ENCODE peak calls at places on chromosomes 6 and 20, in ten cellular contexts. A, Z, D, P, Y, N, H, O, S and X are unnamed samples.

GRCh38 chr6:64831680-64832079 is 875.3 kb downstream of the EYS start:
- DNase-seq in Y (no peak), O (no peak), N (no peak), Z (no peak), S (no peak), D (no peak), H (no peak), P (no peak), A (no peak), X (no peak)

GRCh38 chr20:23637282-23638221 is at the start of gene CST3:
- DNase-seq in P (peak; percentile 94), Y (peak; percentile 95), S (peak; percentile 93), Z (peak; percentile 87), D (peak; percentile 91), O (peak; percentile 96), N (peak; percentile 81), H (peak; percentile 94), A (peak; percentile 64), X (peak; percentile 96)

GRCh38 chr6:16985484-16986284 is 116.2 kb upstream of the STMND1 start:
- DNase-seq in O (no peak), Y (no peak), A (no peak), N (peak; percentile 88), H (no peak), P (peak; percentile 69), D (no peak), S (no peak), Z (no peak), X (no peak)

GRCh38 chr20:805713-806112 is 27.8 kb upstream of the FAM110A start:
- DNase-seq in P (no peak), S (no peak), D (no peak), N (peak; percentile 12), O (no peak), Y (no peak), H (no peak), Z (no peak), A (peak; percentile 43), X (no peak)

GRCh38 chr6:83854766-83855165 is 1.6 kb downstream of the RIPPLY2 start:
- DNase-seq in D (no peak), P (no peak), N (no peak), H (no peak), A (no peak), S (no peak), Y (no peak), Z (no peak), O (no peak), X (no peak)

GRCh38 chr20:1108437-1108920 is 9.9 kb upstream of the PSMF1 start:
- DNase-seq in D (peak; percentile 89), S (peak; percentile 55), A (peak; percentile 37), N (peak; percentile 23), Y (peak; percentile 50), Z (peak; percentile 60), H (peak; percentile 65), P (peak; percentile 47), O (peak; percentile 81), X (peak; percentile 78)

GRCh38 chr20:63690898-63691710 is 5.3 kb upstream of the TNFRSF6B start:
- DNase-seq in O (no peak), H (no peak), A (no peak), Y (no peak), N (no peak), P (no peak), D (no peak), Z (no peak), S (peak; percentile 18), X (peak; percentile 66)

GRCh38 chr20:20497242-20497985 is 129.5 kb downstream of the INSM1 start:
- DNase-seq in O (no peak), S (no peak), P (no peak), D (no peak), A (no peak), Y (no peak), Z (no peak), H (no peak), N (no peak), X (no peak)

DNA sequence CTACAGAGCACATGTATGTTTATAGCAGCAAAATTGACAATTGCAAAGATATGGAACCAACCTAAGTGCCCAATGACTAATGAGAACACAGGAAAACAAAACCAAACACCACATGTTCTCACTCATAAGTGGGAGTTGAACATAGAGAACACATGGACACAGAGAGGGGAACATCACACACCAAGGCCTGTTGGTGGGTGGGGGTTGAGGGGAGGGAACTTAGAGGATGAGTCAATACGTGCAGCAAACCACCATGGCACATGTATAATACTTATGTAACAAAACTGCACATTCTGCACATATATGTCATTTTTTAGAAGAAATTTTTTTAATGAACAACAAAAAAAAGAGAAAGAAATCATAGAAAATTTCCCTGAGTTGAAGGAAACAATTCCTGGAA is 3.9 kb downstream of the EPM2A start:
- DNase-seq in S (no peak), O (no peak), Y (no peak), D (no peak), H (no peak), N (no peak), A (no peak), Z (no peak), P (peak; percentile 39), X (no peak)
- H3K9me3 ChIP-seq in S (no peaks in the 10 kb centered on the region), O (no peaks in the 10 kb centered on the region), Y (peaks cover 22% of the 10 kb centered on the region), D (peaks cover 35% of the 10 kb centered on the region), H (peaks cover 4% of the 10 kb centered on the region), N (peaks cover 3% of the 10 kb centered on the region), A (peaks cover 5% of the 10 kb centered on the region), Z (peaks cover 22% of the 10 kb centered on the region), P (no peaks in the 10 kb centered on the region), X (no peaks in the 10 kb centered on the region)

GRCh38 chr6:26416288-26416687 is 14.2 kb downstream of the BTN3A1 start:
- DNase-seq in O (no peak), D (no peak), Y (no peak), S (no peak), P (no peak), A (no peak), H (no peak), Z (peak; percentile 21), N (no peak), X (no peak)

GRCh38 chr6:26415791-26416190 is 13.7 kb downstream of the BTN3A1 start:
- DNase-seq in Z (no peak), S (no peak), A (no peak), D (no peak), H (no peak), O (no peak), N (peak; percentile 38), Y (no peak), P (no peak), X (no peak)

GRCh38 chr6:26420607-26421235 is 18.6 kb downstream of the BTN3A1 start:
- DNase-seq in P (peak; percentile 52), O (no peak), S (no peak), D (peak; percentile 74), N (peak; percentile 42), A (peak; percentile 9), Z (peak; percentile 61), H (no peak), Y (no peak), X (no peak)

GRCh38 chr6:26422329-26422728 is 18.0 kb upstream of the BTN3A3 start:
- DNase-seq in N (no peak), O (no peak), Z (no peak), S (no peak), Y (no peak), P (no peak), D (no peak), A (no peak), H (no peak), X (no peak)

GRCh38 chr6:26421259-26422144 is 18.8 kb upstream of the BTN3A3 start:
- DNase-seq in Z (peak; percentile 93), N (peak; percentile 92), P (peak; percentile 91), S (peak; percentile 50), D (peak; percentile 91), O (peak; percentile 91), A (peak; percentile 79), Y (peak; percentile 44), H (peak; percentile 59), X (peak; percentile 77)
- H3K27ac ChIP-seq in Z (peak overlapping the region; percentile 60), N (peak overlapping the region; percentile 95), P (peak overlapping the region; percentile 83), S (peak overlapping the region; percentile 83), D (peak overlapping the region; percentile 15), O (peak overlapping the region; percentile 79), A (no peak overlapping the region), Y (peak overlapping the region; percentile 92), H (peak overlapping the region; percentile 89), X (peak overlapping the region; percentile 92)

GRCh38 chr20:29299811-29300578 is 1957.5 kb upstream of the DEFB115 start:
- DNase-seq in N (no peak), A (no peak), P (no peak), D (no peak), Y (no peak), H (no peak), Z (no peak), O (no peak), S (no peak), X (no peak)

GRCh38 chr20:29302979-29303644 is 1954.4 kb upstream of the DEFB115 start:
- DNase-seq in H (no peak), A (no peak), Z (no peak), Y (no peak), O (no peak), P (no peak), D (no peak), N (no peak), S (no peak), X (no peak)

GRCh38 chr20:29301624-29302259 is 1955.7 kb upstream of the DEFB115 start:
- DNase-seq in S (no peak), Z (no peak), P (no peak), D (no peak), H (no peak), O (no peak), A (no peak), N (no peak), Y (no peak), X (peak; percentile 62)

GRCh38 chr20:29298759-29299613 is 1958.5 kb upstream of the DEFB115 start:
- DNase-seq in D (no peak), P (peak; percentile 16), N (no peak), Y (no peak), H (no peak), Z (no peak), A (no peak), S (no peak), O (no peak), X (no peak)

DNA sequence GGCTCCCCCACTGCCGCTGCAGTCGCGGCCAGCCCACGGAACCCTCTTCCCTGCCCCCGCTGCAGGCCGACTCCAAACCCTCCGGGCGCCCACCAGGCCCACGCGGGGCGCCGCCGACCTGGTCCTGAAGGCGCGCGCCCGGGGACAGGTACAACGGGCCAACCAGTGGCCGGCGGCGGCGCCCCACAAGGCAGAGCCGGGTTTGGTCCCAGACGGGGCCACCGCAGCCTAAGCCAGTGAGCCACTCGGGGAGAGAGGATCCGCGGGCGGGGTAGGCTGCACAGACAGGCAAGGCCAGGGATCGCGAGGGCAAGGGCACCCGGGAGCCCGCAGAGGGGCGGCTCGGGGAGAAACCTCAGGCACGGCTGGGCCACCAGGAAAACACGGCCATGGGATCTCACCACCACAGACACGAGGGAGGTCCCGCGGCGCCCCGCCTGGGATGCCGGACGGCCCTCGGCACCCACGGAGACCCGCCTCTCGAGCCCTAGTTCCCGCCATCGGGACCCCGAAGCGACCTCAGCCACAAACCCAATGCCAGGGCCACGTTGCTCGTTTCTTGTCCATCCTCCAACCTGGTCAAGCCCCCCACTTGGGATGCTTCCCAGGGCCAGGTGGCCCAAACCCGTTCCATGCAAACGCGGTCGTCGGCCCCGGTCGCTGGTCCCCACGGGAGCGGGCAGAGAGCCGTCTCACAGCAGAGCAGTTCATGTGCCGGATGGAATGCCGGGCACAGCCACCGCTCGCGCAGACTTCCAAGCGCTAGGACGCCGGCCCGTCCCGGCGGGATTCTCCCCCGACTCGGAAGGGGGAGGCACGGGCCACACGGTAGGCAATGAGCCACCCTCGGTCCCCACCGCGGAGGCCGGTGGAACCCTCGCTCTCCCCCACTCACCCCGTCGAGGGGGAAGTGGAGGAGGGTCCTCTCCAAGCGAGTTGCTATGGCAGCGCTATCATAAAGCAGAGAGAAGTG is 1956.6 kb upstream of the DEFB115 start:
- DNase-seq in O (no peak), D (no peak), Z (no peak), A (no peak), Y (no peak), H (no peak), P (no peak), S (no peak), N (no peak), X (peak; percentile 63)
- H3K9me3 ChIP-seq in O (no peaks in the 10 kb centered on the region), D (peaks cover 31% of the 10 kb centered on the region), Z (peaks cover 93% of the 10 kb centered on the region), A (peaks cover 35% of the 10 kb centered on the region), Y (peaks cover 80% of the 10 kb centered on the region), H (peaks cover 7% of the 10 kb centered on the region), P (no peaks in the 10 kb centered on the region), S (no peaks in the 10 kb centered on the region), N (peaks cover 49% of the 10 kb centered on the region), X (no peaks in the 10 kb centered on the region)

GRCh38 chr6:109893606-109894005 is 84.5 kb upstream of the GPR6 start:
- DNase-seq in Y (no peak), S (no peak), D (no peak), H (no peak), Z (no peak), O (no peak), P (no peak), N (no peak), A (no peak), X (no peak)
- H3K27ac ChIP-seq in Y (peak overlapping the region; percentile 27), S (no peak overlapping the region), D (no peak overlapping the region), H (peak overlapping the region; percentile 73), Z (no peak overlapping the region), O (peak overlapping the region; percentile 93), P (no peak overlapping the region), N (no peak overlapping the region), A (no peak overlapping the region), X (peak overlapping the region; percentile 53)